ENCODE peak calls at places on chromosomes 5 and 9, in nine cellular contexts. G is fibroblast of the conjunctiva; N is tibial artery; Z is NCI-H748 treated with DMSO at 0.1 percent for 48 hours; R is activated effector memory CD4-positive, alpha-beta T cell treated with anti-CD3 and anti-CD28 coated beads, Interleukin-2, amount 50 U/mL, for 16 hours; A is T-helper 2 cell; H is A549; K is HFF-Myc; P is ascending aorta. X is an unnamed sample.

GRCh38 chr5:137306903-137307302 is 192.2 kb downstream of the SPOCK1 start:
- DNase-seq in K (no peak), H (no peak), N (no peak), R (no peak), P (no peak), G (no peak), A (no peak), Z (no peak), X (no peak)

GRCh38 chr5:103624035-103624461 is 61.5 kb upstream of the NUDT12 start:
- DNase-seq in N (no peak), P (no peak), H (no peak), A (no peak), G (peak; percentile 96), R (no peak), Z (no peak), K (no peak), X (no peak)

GRCh38 chr5:148875205-148875875 is 48.9 kb downstream of the ADRB2 start:
- DNase-seq in A (no peak), N (no peak), P (no peak), G (no peak), H (no peak), K (no peak), R (no peak), Z (no peak), X (no peak)

GRCh38 chr5:141992349-141992963 is 20.4 kb downstream of the GNPDA1 start:
- DNase-seq in A (peak; percentile 64), H (peak; percentile 64), K (no peak), G (no peak), Z (peak; percentile 48), P (no peak), R (peak; percentile 91), N (peak; percentile 75), X (peak; percentile 52)

GRCh38 chr9:34992376-34992951 is 2.9 kb downstream of the DNAJB5 start:
- DNase-seq in N (peak; percentile 93), R (peak; percentile 85), P (peak; percentile 86), K (peak; percentile 60), H (no peak), A (no peak), Z (no peak), G (peak; percentile 74), X (no peak)

GRCh38 chr9:124008855-124009834 is 2.4 kb upstream of the LHX2 start:
- DNase-seq in A (no peak), N (peak; percentile 47), H (no peak), Z (peak; percentile 35), P (no peak), G (no peak), K (no peak), R (no peak), X (peak; percentile 20)

GRCh38 chr5:86861514-86861913 is 243.8 kb downstream of the COX7C start:
- DNase-seq in A (no peak), K (no peak), N (no peak), Z (no peak), H (no peak), P (no peak), G (no peak), R (no peak), X (no peak)

GRCh38 chr5:178068293-178068692 is 45.0 kb upstream of the N4BP3 start:
- DNase-seq in N (no peak), R (no peak), K (no peak), H (no peak), P (no peak), G (no peak), Z (peak; percentile 60), A (no peak), X (no peak)

GRCh38 chr9:99433555-99433954 is 211.5 kb downstream of the SEC61B start:
- DNase-seq in H (peak; percentile 63), Z (no peak), G (peak; percentile 20), A (no peak), R (peak; percentile 80), P (peak; percentile 21), N (peak; percentile 71), K (peak; percentile 85), X (peak; percentile 23)

GRCh38 chr9:85610074-85610855 is 131.5 kb downstream of the AGTPBP1 start:
- DNase-seq in Z (peak; percentile 70), R (no peak), H (peak; percentile 78), G (peak; percentile 77), K (peak; percentile 68), P (no peak), N (no peak), A (no peak), X (peak; percentile 70)

GRCh38 chr9:136499935-136500910 is 17.4 kb upstream of the SEC16A start:
- DNase-seq in R (no peak), H (no peak), G (no peak), Z (no peak), P (no peak), A (no peak), N (no peak), K (no peak), X (no peak)

GRCh38 chr5:15502208-15502607 is 2.2 kb downstream of the FBXL7 start:
- DNase-seq in H (no peak), P (no peak), G (no peak), K (no peak), Z (no peak), N (no peak), R (no peak), A (no peak), X (no peak)

GRCh38 chr5:14143509-14143842 is 334 bp downstream of the TRIO start:
- DNase-seq in H (no peak), A (no peak), Z (no peak), R (no peak), G (no peak), P (no peak), K (no peak), N (no peak), X (no peak)

GRCh38 chr5:73496984-73497457 is 1.2 kb upstream of the BTF3 start:
- DNase-seq in H (peak; percentile 80), Z (peak; percentile 51), G (peak; percentile 49), A (no peak), R (no peak), K (peak; percentile 66), N (no peak), P (no peak), X (peak; percentile 63)

GRCh38 chr9:81599837-81600236 is 89.5 kb downstream of the TLE1 start:
- DNase-seq in H (no peak), N (no peak), R (no peak), K (no peak), A (no peak), P (no peak), Z (no peak), G (no peak), X (no peak)

GRCh38 chr5:61000887-61001286 is 55.9 kb downstream of the NDUFAF2 start:
- DNase-seq in A (no peak), Z (no peak), R (no peak), N (no peak), G (no peak), P (no peak), H (no peak), K (no peak), X (no peak)

GRCh38 chr5:59020611-59021285 is 437.9 kb downstream of the RAB3C start:
- DNase-seq in K (no peak), R (no peak), Z (no peak), N (no peak), G (no peak), H (no peak), P (no peak), A (no peak), X (peak; percentile 30)

GRCh38 chr9:21854594-21854993 is 52.2 kb downstream of the MTAP start:
- DNase-seq in R (no peak), A (no peak), K (no peak), G (no peak), H (no peak), P (no peak), Z (no peak), N (no peak), X (no peak)

GRCh38 chr9:124149992-124150391 is 107.8 kb upstream of the NEK6 start:
- DNase-seq in H (no peak), R (no peak), G (no peak), P (no peak), Z (no peak), A (no peak), K (no peak), N (no peak), X (no peak)

GRCh38 chr9:85041737-85042136 is 372.2 kb downstream of the NTRK2 start:
- DNase-seq in N (no peak), G (no peak), K (no peak), R (no peak), A (no peak), Z (no peak), H (no peak), P (no peak), X (no peak)

GRCh38 chr9:125650271-125650737 is 56.7 kb downstream of the MAPKAP1 start:
- DNase-seq in A (no peak), K (no peak), H (no peak), R (no peak), P (no peak), G (no peak), Z (no peak), N (no peak), X (no peak)

GRCh38 chr5:172798422-172799215 is 27.6 kb upstream of the DUSP1 start:
- DNase-seq in Z (no peak), G (peak; percentile 80), R (no peak), N (peak; percentile 84), K (peak; percentile 37), A (no peak), H (peak; percentile 59), P (no peak), X (no peak)

GRCh38 chr9:109354190-109354589 is 33.3 kb upstream of the EPB41L4B start:
- DNase-seq in G (no peak), H (no peak), P (no peak), Z (no peak), K (no peak), N (no peak), R (no peak), A (no peak), X (no peak)

GRCh38 chr9:126860757-126861466 is 473 bp downstream of the ZBTB34 start:
- DNase-seq in R (peak; percentile 65), Z (no peak), K (no peak), H (no peak), P (no peak), A (no peak), G (no peak), N (no peak), X (peak; percentile 41)

GRCh38 chr5:66872688-66873333 is 276.6 kb downstream of the MAST4 start:
- DNase-seq in P (no peak), A (no peak), N (no peak), G (no peak), H (no peak), R (no peak), Z (no peak), K (no peak), X (no peak)

GRCh38 chr5:95917207-95917606 is 44.4 kb downstream of the ELL2 start:
- DNase-seq in N (no peak), H (no peak), A (no peak), K (no peak), Z (no peak), R (no peak), P (no peak), G (no peak), X (no peak)

GRCh38 chr9:110520120-110520701 is 59.3 kb downstream of the SVEP1 start:
- DNase-seq in G (peak; percentile 83), K (no peak), R (no peak), H (no peak), Z (no peak), A (no peak), P (no peak), N (no peak), X (no peak)

GRCh38 chr5:54136666-54137440 is 173.5 kb downstream of the ARL15 start:
- DNase-seq in P (no peak), N (no peak), G (no peak), K (no peak), H (no peak), Z (no peak), R (no peak), A (no peak), X (no peak)

GRCh38 chr5:136679233-136679632 is 313.9 kb upstream of the TRPC7 start:
- DNase-seq in A (no peak), K (no peak), R (no peak), H (no peak), G (no peak), Z (no peak), P (no peak), N (no peak), X (no peak)

GRCh38 chr5:112210430-112211005 is 208.6 kb downstream of the EPB41L4A start:
- DNase-seq in N (no peak), P (no peak), H (peak; percentile 9), Z (peak; percentile 7), K (peak; percentile 9), R (no peak), A (no peak), G (peak; percentile 8), X (peak; percentile 40)

GRCh38 chr5:91272858-91273257 is 110.3 kb downstream of the ARRDC3 start:
- DNase-seq in N (no peak), R (no peak), P (no peak), A (no peak), G (no peak), K (no peak), Z (no peak), H (no peak), X (no peak)

X was measured in HEK293T.